ENCODE peak calls at places on chromosomes 13 and 19, in four cellular contexts. B is posterior cingulate gyrus, U is progenitor cell of endocrine pancreas, J is transverse colon. F is an unnamed sample.

GRCh38 chr13:109331898-109332297 is 454.5 kb downstream of the IRS2 start:
- DNase-seq in J (no peak), U (no peak), B (no peak), F (no peak)

GRCh38 chr13:36819811-36820140 is 754 bp downstream of the RFXAP start:
- DNase-seq in B (no peak), U (no peak), J (no peak), F (peak; percentile 20)

GRCh38 chr13:28754698-28755545 is 36.2 kb upstream of the SLC46A3 start:
- DNase-seq in U (no peak), B (no peak), J (no peak), F (no peak)

GRCh38 chr13:23212621-23213020 is 31.8 kb downstream of the SGCG start:
- DNase-seq in U (no peak), B (no peak), J (no peak), F (no peak)

GRCh38 chr19:9847087-9847671 is 12.1 kb downstream of the PIN1 start:
- DNase-seq in J (peak; percentile 28), U (no peak), B (no peak), F (peak; percentile 87)

GRCh38 chr19:31957711-31958110 is 387.7 kb upstream of the ZNF507 start:
- DNase-seq in U (no peak), B (no peak), J (no peak), F (no peak)

GRCh38 chr19:10625762-10626138 is 397 bp downstream of the SLC44A2 start:
- DNase-seq in U (no peak), J (no peak), B (no peak), F (no peak)

GRCh38 chr19:23992348-23992747 is 77.7 kb downstream of the ZNF726 start:
- DNase-seq in J (no peak), B (no peak), U (no peak), F (no peak)

GRCh38 chr13:74027161-74027779 is 106.9 kb downstream of the KLF12 start:
- DNase-seq in B (no peak), J (no peak), U (no peak), F (no peak)

GRCh38 chr13:42395066-42395821 is 123.3 kb downstream of the AKAP11 start:
- DNase-seq in J (no peak), U (no peak), B (no peak), F (no peak)

GRCh38 chr19:850221-850978 is 1.7 kb upstream of the ELANE start:
- DNase-seq in J (peak; percentile 82), U (no peak), B (no peak), F (no peak)

GRCh38 chr19:10625003-10625761 is at the start of gene SLC44A2:
- DNase-seq in B (peak; percentile 80), U (peak; percentile 89), J (peak; percentile 93), F (peak; percentile 80)

GRCh38 chr13:110388141-110388943 is 81.3 kb downstream of the COL4A2 start:
- DNase-seq in B (no peak), U (no peak), J (peak; percentile 52), F (no peak)

F was measured in head of caudate nucleus.